ENCODE peak calls at places on chromosomes 11 and 22, in five cellular contexts. V, E, K, S and R are unnamed samples.

GRCh38 chr11:35593143-35593542 is 25.1 kb upstream of the FJX1 start:
- DNase-seq in S (no peak), V (no peak), K (no peak), E (peak), R (no peak)

GRCh38 chr22:50084570-50084969 is 656 bp downstream of the MLC1 start:
- DNase-seq in E (no peak), V (no peak), K (no peak), S (no peak), R (no peak)

GRCh38 chr11:72673943-72674828 is at the start of gene PDE2A:
- DNase-seq in K (no peak), E (no peak), V (no peak), S (no peak), R (no peak)

GRCh38 chr11:114883472-114883871 is 205.1 kb downstream of the NXPE2 start:
- DNase-seq in V (no peak), K (no peak), E (no peak), S (no peak), R (no peak)

GRCh38 chr11:35486934-35487333 is 38.5 kb downstream of the PAMR1 start:
- DNase-seq in K (no peak), V (no peak), E (no peak), S (no peak), R (no peak)

GRCh38 chr11:118074785-118075184 is 2.1 kb upstream of the TMPRSS4 start:
- DNase-seq in K (no peak), S (no peak), V (no peak), E (no peak), R (no peak)

GRCh38 chr11:27118371-27118770 is 77.8 kb downstream of the BBOX1 start:
- DNase-seq in E (no peak), S (no peak), V (no peak), K (no peak), R (no peak)

GRCh38 chr22:19607198-19608113 is 83.2 kb upstream of the CLDN5 start:
- DNase-seq in V (peak), K (peak), S (no peak), E (no peak), R (peak)

GRCh38 chr22:46574438-46574992 is 37.1 kb upstream of the CELSR1 start:
- DNase-seq in E (no peak), S (no peak), V (no peak), K (no peak), R (no peak)

GRCh38 chr11:66562907-66563583 is 5.4 kb downstream of the CTSF start:
- DNase-seq in K (no peak), V (no peak), E (no peak), S (no peak), R (no peak)

GRCh38 chr11:10441652-10442503 is 13.2 kb upstream of the AMPD3 start:
- DNase-seq in E (no peak), V (no peak), S (no peak), K (no peak), R (no peak)